ENCODE peak calls at places on chromosomes 11 and 22, in five cellular contexts. C, T, H, L and O are unnamed samples.

GRCh38 chr11:100003985-100004384 is 683.1 kb upstream of the ARHGAP42 start:
- DNase-seq in C (no peak), T (no peak), H (no peak), L (no peak), O (no peak)

GRCh38 chr11:88104408-88104807 is 70.8 kb downstream of the RAB38 start:
- DNase-seq in C (no peak), T (no peak), H (peak; percentile 78), L (no peak), O (no peak)

GRCh38 chr11:111265421-111265820 is 19.9 kb downstream of the POU2AF2 start:
- DNase-seq in C (no peak), T (no peak), H (no peak), L (no peak), O (no peak)

GRCh38 chr11:77450227-77450626 is 23.7 kb downstream of the PAK1 start:
- DNase-seq in C (no peak), T (no peak), H (no peak), L (no peak), O (no peak)

GRCh38 chr11:115208808-115209259 is 295.4 kb downstream of the CADM1 start:
- DNase-seq in C (no peak), T (no peak), H (no peak), L (no peak), O (no peak)

GRCh38 chr22:50079689-50080465 is 5.3 kb downstream of the MLC1 start:
- DNase-seq in C (no peak), T (no peak), H (no peak), L (no peak), O (no peak)

GRCh38 chr11:90434858-90435257 is 212.0 kb upstream of the CHORDC1 start:
- DNase-seq in C (no peak), T (no peak), H (no peak), L (no peak), O (no peak)

GRCh38 chr11:119875841-119876600 is 147.0 kb upstream of the NECTIN1 start:
- DNase-seq in C (no peak), T (no peak), H (no peak), L (no peak), O (no peak)

GRCh38 chr11:4697583-4697982 is at the start of gene OR51E2:
- DNase-seq in C (no peak), T (no peak), H (no peak), L (no peak), O (no peak)

GRCh38 chr11:117834068-117834810 is 9.7 kb upstream of the FXYD2 start:
- DNase-seq in C (no peak), T (no peak), H (no peak), L (no peak), O (no peak)

GRCh38 chr11:122633219-122633829 is 22.2 kb upstream of the UBASH3B start:
- DNase-seq in C (no peak), T (no peak), H (peak; percentile 45), L (no peak), O (no peak)

GRCh38 chr11:9732453-9732852 is 68.6 kb downstream of the SWAP70 start:
- DNase-seq in C (no peak), T (no peak), H (no peak), L (no peak), O (no peak)

GRCh38 chr11:63448646-63449045 is 42.3 kb downstream of the PLAAT5 start:
- DNase-seq in C (no peak), T (no peak), H (no peak), L (no peak), O (no peak)

GRCh38 chr11:98307827-98308491 is 712.8 kb upstream of the CNTN5 start:
- DNase-seq in C (no peak), T (no peak), H (no peak), L (no peak), O (no peak)

GRCh38 chr11:74909363-74909762 is 39.5 kb downstream of the XRRA1 start:
- DNase-seq in C (no peak), T (no peak), H (no peak), L (no peak), O (no peak)

GRCh38 chr22:19641254-19641982 is 72.9 kb upstream of the SEPTIN5 start:
- DNase-seq in C (no peak), T (peak; percentile 31), H (no peak), L (no peak), O (no peak)

GRCh38 chr11:106421673-106422292 is 344.3 kb downstream of the AASDHPPT start:
- DNase-seq in C (no peak), T (no peak), H (no peak), L (no peak), O (no peak)

GRCh38 chr11:27916541-27917100 is 191.3 kb downstream of the KIF18A start:
- DNase-seq in C (no peak), T (no peak), H (no peak), L (no peak), O (no peak)